ENCODE peak calls at places on chromosomes 2 and 18, in five cellular contexts. E is astrocyte of the spinal cord, G is HL-60, D is Peyer's patch, N is SJSA1. Y is an unnamed sample.

GRCh38 chr2:232410238-232410900 is 3.7 kb downstream of the ALPG start:
- DNase-seq in E (no peak), D (peak), N (no peak), G (no peak), Y (no peak)

GRCh38 chr2:170869036-170869435 is 52.3 kb downstream of the GAD1 start:
- DNase-seq in D (no peak), N (no peak), G (no peak), E (no peak), Y (no peak)

GRCh38 chr2:240561325-240561971 is 1.3 kb downstream of the DUSP28 start:
- DNase-seq in E (peak), G (no peak), D (peak), N (peak), Y (peak)

GRCh38 chr2:235268535-235268934 is 225.3 kb upstream of the AGAP1 start:
- DNase-seq in G (no peak), N (peak), D (no peak), E (peak), Y (peak)

GRCh38 chr2:119223521-119224390 is at the start of gene STEAP3:
- DNase-seq in N (peak), D (peak), G (peak), E (peak), Y (peak)

GRCh38 chr2:69946351-69947077 is 14.9 kb downstream of the ASPRV1 start:
- DNase-seq in N (peak), D (no peak), G (peak), E (peak), Y (peak)

GRCh38 chr2:84546551-84546950 is 30.3 kb downstream of the DNAH6 start:
- DNase-seq in N (no peak), G (no peak), D (no peak), E (no peak), Y (no peak)

GRCh38 chr2:98311771-98312545 is 34.3 kb upstream of the CNGA3 start:
- DNase-seq in D (no peak), G (no peak), N (no peak), E (no peak), Y (no peak)

GRCh38 chr18:5891361-5892215 is 3.7 kb downstream of the TMEM200C start:
- DNase-seq in N (no peak), D (no peak), E (no peak), G (no peak), Y (no peak)

GRCh38 chr2:85002534-85002933 is 31.6 kb downstream of the KCMF1 start:
- DNase-seq in G (no peak), N (no peak), E (no peak), D (no peak), Y (no peak)

GRCh38 chr2:215571693-215572092 is 135.8 kb upstream of the FN1 start:
- DNase-seq in N (no peak), G (no peak), E (no peak), D (no peak), Y (no peak)

GRCh38 chr2:100780203-100781008 is 39.5 kb upstream of the NPAS2 start:
- DNase-seq in E (peak), G (peak), N (no peak), D (peak), Y (no peak)

GRCh38 chr18:75105551-75106254 is 103.2 kb downstream of the PTGR3 start:
- DNase-seq in D (peak), N (no peak), E (no peak), G (no peak), Y (no peak)

GRCh38 chr2:100875516-100876230 is 55.7 kb downstream of the NPAS2 start:
- DNase-seq in D (no peak), N (peak), E (peak), G (no peak), Y (no peak)

GRCh38 chr18:50194623-50195532 is at the start of gene MYO5B:
- DNase-seq in N (no peak), E (no peak), G (peak), D (peak), Y (no peak)

GRCh38 chr2:37877457-37878315 is 47.4 kb upstream of the RMDN2 start:
- DNase-seq in N (peak), E (peak), D (peak), G (peak), Y (peak)

GRCh38 chr2:234678721-234679120 is 181.8 kb upstream of the ARL4C start:
- DNase-seq in E (peak), G (no peak), N (peak), D (no peak), Y (peak)

GRCh38 chr2:215299337-215299859 is 12.5 kb upstream of the ATIC start:
- DNase-seq in D (no peak), E (no peak), G (no peak), N (no peak), Y (peak)

GRCh38 chr2:95526360-95527341 is 42.1 kb upstream of the TRIM43B start:
- DNase-seq in E (peak), G (no peak), D (peak), N (peak), Y (peak)

GRCh38 chr2:1572638-1573037 is 159.4 kb downstream of the TPO start:
- DNase-seq in N (no peak), E (peak), D (no peak), G (no peak), Y (peak)

GRCh38 chr18:9876523-9876866 is 9.3 kb upstream of the TXNDC2 start:
- DNase-seq in E (no peak), N (no peak), D (no peak), G (no peak), Y (no peak)

GRCh38 chr2:160977376-160977775 is 182.9 kb upstream of the TANK start:
- DNase-seq in N (no peak), D (no peak), E (no peak), G (no peak), Y (no peak)

GRCh38 chr2:218839430-218839829 is 7.8 kb upstream of the PRKAG3 start:
- DNase-seq in N (no peak), D (no peak), G (peak), E (no peak), Y (peak)

GRCh38 chr2:60029248-60029883 is 524.1 kb downstream of the BCL11A start:
- DNase-seq in G (no peak), D (no peak), N (no peak), E (no peak), Y (no peak)

GRCh38 chr2:174634130-174635014 is 36.8 kb upstream of the WIPF1 start:
- DNase-seq in G (peak), E (no peak), N (no peak), D (peak), Y (peak)

GRCh38 chr2:147487980-147488289 is 356.9 kb upstream of the ACVR2A start:
- DNase-seq in D (no peak), G (no peak), N (no peak), E (no peak), Y (no peak)

GRCh38 chr2:216066255-216066654 is 15.4 kb downstream of the PECR start:
- DNase-seq in G (no peak), N (peak), D (no peak), E (peak), Y (peak)

GRCh38 chr18:12691021-12691420 is 11.5 kb downstream of the CEP76 start:
- DNase-seq in G (no peak), E (no peak), N (no peak), D (no peak), Y (no peak)

GRCh38 chr2:181058378-181059269 is 78.2 kb downstream of the UBE2E3 start:
- DNase-seq in D (peak), N (peak), G (peak), E (peak), Y (peak)

GRCh38 chr2:66982766-66983165 is 414.4 kb upstream of the ETAA1 start:
- DNase-seq in E (no peak), N (no peak), D (no peak), G (no peak), Y (peak)

Y was measured in EH.